ENCODE peak calls at places on chromosomes 11 and 22, in six cellular contexts. K, U, J, B, H and M are unnamed samples.

GRCh38 chr11:35178862-35179261 is 39.9 kb downstream of the CD44 start:
- DNase-seq in H (peak), U (peak), B (no peak), J (no peak), K (no peak), M (no peak)

GRCh38 chr11:15107730-15108515 is 6.8 kb upstream of the INSC start:
- DNase-seq in H (peak), U (peak), B (no peak), K (no peak), J (no peak), M (no peak)

GRCh38 chr22:36413022-36413770 is 25.4 kb upstream of the MYH9 start:
- DNase-seq in J (no peak), H (peak), B (no peak), K (peak), U (peak), M (no peak)

GRCh38 chr11:88604255-88604654 is 266.7 kb upstream of the CTSC start:
- DNase-seq in U (peak), B (no peak), K (no peak), J (no peak), H (peak), M (no peak)

GRCh38 chr11:9461068-9461759 is 402 bp downstream of the ZNF143 start:
- DNase-seq in K (peak), U (peak), H (no peak), J (peak), B (peak), M (no peak)

GRCh38 chr11:126410649-126411048 is 55.2 kb downstream of the ST3GAL4 start:
- DNase-seq in H (no peak), J (no peak), K (peak), B (no peak), U (no peak), M (no peak)

GRCh38 chr11:106624377-106624776 is 393.9 kb downstream of the GUCY1A2 start:
- DNase-seq in U (peak), K (no peak), B (no peak), H (no peak), J (no peak), M (no peak)

GRCh38 chr11:94767701-94768601 is at the start of gene AMOTL1:
- DNase-seq in U (peak), H (peak), B (no peak), J (peak), K (peak), M (peak)

GRCh38 chr11:1437500-1437899 is 47.8 kb downstream of the BRSK2 start:
- DNase-seq in U (no peak), H (no peak), B (no peak), K (peak), J (no peak), M (no peak)

GRCh38 chr11:118634435-118635236 is 27.2 kb downstream of the PHLDB1 start:
- DNase-seq in U (peak), H (no peak), J (peak), K (peak), B (no peak), M (peak)

GRCh38 chr11:19834761-19835160 is 122.1 kb downstream of the NAV2 start:
- DNase-seq in K (no peak), H (no peak), U (no peak), J (no peak), B (no peak), M (no peak)

GRCh38 chr11:85299247-85299646 is 327.9 kb downstream of the DLG2 start:
- DNase-seq in K (no peak), B (no peak), J (no peak), U (peak), H (peak), M (no peak)

GRCh38 chr11:14029971-14030531 is 67.5 kb downstream of the SPON1 start:
- DNase-seq in K (peak), J (no peak), H (peak), B (no peak), U (peak), M (no peak)

GRCh38 chr11:10680956-10681487 is 12.5 kb downstream of the IRAG1 start:
- DNase-seq in K (no peak), U (no peak), H (no peak), B (no peak), J (no peak), M (no peak)

GRCh38 chr11:120316880-120317688 is 8.0 kb upstream of the TLCD5 start:
- DNase-seq in J (no peak), H (no peak), B (no peak), K (peak), U (peak), M (peak)

GRCh38 chr11:101487775-101488174 is 96.0 kb downstream of the TRPC6 start:
- DNase-seq in H (no peak), K (no peak), B (no peak), U (peak), J (no peak), M (no peak)

GRCh38 chr11:95499516-95500135 is 268.6 kb upstream of the SESN3 start:
- DNase-seq in H (peak), J (no peak), K (no peak), B (no peak), U (no peak), M (no peak)

GRCh38 chr22:24494535-24495364 is at the start of gene UPB1:
- DNase-seq in U (no peak), K (no peak), J (no peak), B (no peak), H (no peak), M (peak)

GRCh38 chr11:65150513-65151271 is 16.4 kb upstream of the SYVN1 start:
- DNase-seq in J (no peak), U (peak), B (no peak), H (peak), K (peak), M (peak)

GRCh38 chr11:102724904-102725515 is at the start of gene MMP8:
- DNase-seq in K (no peak), B (no peak), J (no peak), U (no peak), H (peak), M (no peak)

GRCh38 chr11:96126917-96127595 is 203.1 kb upstream of the MTMR2 start:
- DNase-seq in K (no peak), H (no peak), U (no peak), B (no peak), J (no peak), M (no peak)

GRCh38 chr22:18970180-18970947 is 34.3 kb upstream of the PRODH start:
- DNase-seq in J (peak), B (no peak), H (no peak), K (no peak), U (no peak), M (peak)

GRCh38 chr11:77139201-77139600 is 11.2 kb downstream of the MYO7A start:
- DNase-seq in B (no peak), U (no peak), H (no peak), J (no peak), K (no peak), M (no peak)

GRCh38 chr11:44600739-44601416 is 35.4 kb downstream of the CD82 start:
- DNase-seq in B (no peak), K (peak), U (no peak), J (no peak), H (no peak), M (peak)

GRCh38 chr22:38824587-38824986 is 19.2 kb downstream of the NPTXR start:
- DNase-seq in J (peak), H (peak), B (no peak), U (peak), K (peak), M (peak)

GRCh38 chr11:101363706-101364275 is 220.0 kb downstream of the TRPC6 start:
- DNase-seq in U (no peak), B (no peak), H (no peak), K (no peak), J (no peak), M (no peak)

GRCh38 chr11:35794850-35795249 is 132.3 kb downstream of the TRIM44 start:
- DNase-seq in H (peak), K (no peak), B (no peak), J (no peak), U (peak), M (no peak)

GRCh38 chr11:56611174-56611573 is 3.5 kb downstream of the OR5M1 start:
- DNase-seq in B (no peak), U (no peak), J (no peak), K (no peak), H (no peak), M (no peak)

GRCh38 chr11:110526323-110526722 is 96.6 kb downstream of the FDX1 start:
- DNase-seq in K (no peak), J (no peak), B (no peak), H (no peak), U (no peak), M (no peak)

GRCh38 chr11:28132541-28132940 is 24.4 kb downstream of the METTL15 start:
- DNase-seq in U (peak), H (no peak), J (no peak), K (no peak), B (no peak), M (no peak)

GRCh38 chr11:1557904-1558831 is 13.9 kb downstream of the DUSP8 start:
- DNase-seq in B (no peak), H (no peak), J (no peak), K (peak), U (peak), M (peak)

GRCh38 chr11:72528121-72528520 is 93.8 kb upstream of the CLPB start:
- DNase-seq in K (no peak), B (no peak), H (no peak), J (no peak), U (no peak), M (no peak)

GRCh38 chr22:27489265-27489675 is 312.3 kb downstream of the MN1 start:
- DNase-seq in K (no peak), U (no peak), H (peak), J (no peak), B (no peak), M (no peak)

GRCh38 chr22:33841281-33842005 is 78.8 kb downstream of the LARGE1 start:
- DNase-seq in B (no peak), K (no peak), H (no peak), J (no peak), U (no peak), M (no peak)

GRCh38 chr22:35684270-35684700 is 33.4 kb upstream of the APOL5 start:
- DNase-seq in U (peak), K (peak), J (no peak), B (no peak), H (peak), M (peak)

GRCh38 chr11:44611687-44612437 is 46.4 kb downstream of the CD82 start:
- DNase-seq in U (no peak), K (peak), H (no peak), J (no peak), B (peak), M (no peak)

GRCh38 chr11:69674267-69674885 is 777 bp downstream of the LTO1 start:
- DNase-seq in H (peak), U (peak), B (no peak), K (no peak), J (no peak), M (no peak)

GRCh38 chr11:66363805-66364535 is 7.6 kb downstream of the SLC29A2 start:
- DNase-seq in J (peak), H (no peak), B (peak), U (peak), K (no peak), M (peak)

GRCh38 chr22:20635227-20635591 is 127.8 kb downstream of the MED15 start:
- DNase-seq in B (no peak), U (no peak), K (no peak), H (no peak), J (no peak), M (no peak)